ENCODE peak calls at places on chromosomes 3 and 15, in six cellular contexts. A is H9, V is mesenchymal stem cell, R is IMR-90, I is trophoblast cell, J is H1. D is an unnamed sample.

GRCh38 chr3:28949580-28949979 is 331.3 kb upstream of the RBMS3 start:
- DNase-seq in I (no peak), V (no peak), R (no peak), A (no peak), J (no peak), D (no peak)

GRCh38 chr3:188052229-188052965 is 101.6 kb upstream of the LPP start:
- DNase-seq in V (no peak), J (peak), I (no peak), R (peak), A (peak), D (peak)

GRCh38 chr15:31157644-31158069 is 56.1 kb upstream of the TRPM1 start:
- DNase-seq in R (no peak), V (no peak), A (no peak), J (no peak), I (no peak), D (no peak)

GRCh38 chr15:41780266-41780665 is 6.0 kb downstream of the MAPKBP1 start:
- DNase-seq in R (peak), V (peak), J (no peak), I (no peak), A (no peak), D (no peak)

GRCh38 chr3:58251653-58252052 is 14.1 kb downstream of the ABHD6 start:
- DNase-seq in A (no peak), J (no peak), V (no peak), R (no peak), I (no peak), D (no peak)

GRCh38 chr3:32175607-32176197 is 62.8 kb upstream of the CMTM8 start:
- DNase-seq in V (peak), I (peak), A (peak), J (peak), R (peak), D (peak)

GRCh38 chr3:196569003-196569516 is 600 bp downstream of the FBXO45 start:
- DNase-seq in J (peak), I (peak), A (peak), V (peak), R (peak), D (no peak)

GRCh38 chr3:115239717-115240116 is 92.6 kb upstream of the ZBTB20 start:
- DNase-seq in A (no peak), V (peak), J (no peak), R (peak), I (no peak), D (no peak)

GRCh38 chr15:35874260-35874905 is 328.4 kb upstream of the DPH6 start:
- DNase-seq in J (no peak), A (no peak), R (peak), I (no peak), V (peak), D (no peak)

GRCh38 chr3:116102037-116102436 is 343.2 kb downstream of the LSAMP start:
- DNase-seq in A (no peak), I (no peak), V (no peak), J (no peak), R (no peak), D (no peak)

GRCh38 chr3:121707531-121708273 is 41.8 kb downstream of the GOLGB1 start:
- DNase-seq in V (no peak), R (peak), A (no peak), J (no peak), I (no peak), D (no peak)

GRCh38 chr3:71771884-71772283 is 13.1 kb downstream of the PROK2 start:
- DNase-seq in I (no peak), V (no peak), R (no peak), A (no peak), J (no peak), D (no peak)

GRCh38 chr3:147652682-147653081 is 243.5 kb downstream of the ZIC1 start:
- DNase-seq in I (no peak), R (peak), V (no peak), A (no peak), J (no peak), D (no peak)

GRCh38 chr15:67836477-67836876 is 3.4 kb downstream of the RNU6-1 start:
- DNase-seq in A (no peak), V (no peak), J (peak), R (peak), I (no peak), D (no peak)

GRCh38 chr3:128237348-128238099 is 84.2 kb downstream of the EEFSEC start:
- DNase-seq in I (peak), J (peak), V (no peak), A (no peak), R (no peak), D (no peak)

GRCh38 chr15:29364429-29365078 is 94.9 kb upstream of the NSMCE3 start:
- DNase-seq in V (peak), A (peak), J (no peak), I (no peak), R (peak), D (no peak)

GRCh38 chr3:155292133-155292532 is 1.4 kb downstream of the STRIT1 start:
- DNase-seq in J (no peak), A (no peak), R (peak), V (no peak), I (no peak), D (no peak)

GRCh38 chr3:147797095-147797494 is 387.9 kb downstream of the ZIC1 start:
- DNase-seq in R (no peak), A (no peak), V (no peak), I (no peak), J (no peak), D (no peak)

GRCh38 chr3:156723182-156723619 is 48.8 kb downstream of the TIPARP start:
- DNase-seq in A (no peak), V (no peak), I (no peak), R (peak), J (no peak), D (no peak)

GRCh38 chr3:50599716-50600118 is 11.9 kb downstream of the CISH start:
- DNase-seq in I (no peak), J (no peak), V (no peak), A (no peak), R (no peak), D (no peak)

GRCh38 chr3:83321891-83322290 is 1560.4 kb upstream of the GBE1 start:
- DNase-seq in J (no peak), V (no peak), I (no peak), A (no peak), R (no peak), D (no peak)

GRCh38 chr15:40081691-40082194 is 26.9 kb downstream of the BMF start:
- DNase-seq in J (no peak), R (peak), A (peak), I (peak), V (peak), D (peak)

GRCh38 chr3:73484656-73485248 is 140.0 kb downstream of the PDZRN3 start:
- DNase-seq in V (no peak), J (no peak), A (peak), I (peak), R (peak), D (no peak)

GRCh38 chr3:133472889-133473288 is 73.0 kb downstream of the BFSP2 start:
- DNase-seq in J (no peak), A (no peak), I (no peak), R (no peak), V (no peak), D (no peak)

GRCh38 chr15:74831813-74832495 is 5.5 kb downstream of the CPLX3 start:
- DNase-seq in R (no peak), V (no peak), I (no peak), J (no peak), A (no peak), D (no peak)

GRCh38 chr15:58021332-58022230 is 43.9 kb downstream of the ALDH1A2 start:
- DNase-seq in R (no peak), I (no peak), A (no peak), J (no peak), V (no peak), D (no peak)

GRCh38 chr3:27085849-27086248 is 283.3 kb downstream of the NEK10 start:
- DNase-seq in R (no peak), A (no peak), I (no peak), V (no peak), J (no peak), D (no peak)

GRCh38 chr3:119035014-119035346 is 334 bp upstream of the IGSF11 start:
- DNase-seq in I (no peak), A (no peak), R (no peak), J (no peak), V (peak), D (no peak)

GRCh38 chr3:5205165-5205941 is 17.8 kb downstream of the EDEM1 start:
- DNase-seq in R (peak), J (no peak), I (no peak), A (no peak), V (no peak), D (no peak)

GRCh38 chr3:72347819-72348319 is 500.4 kb downstream of the SHQ1 start:
- DNase-seq in J (peak), R (no peak), I (peak), A (peak), V (peak), D (no peak)

GRCh38 chr3:48598323-48599076 is 3.4 kb upstream of the COL7A1 start:
- DNase-seq in V (peak), A (no peak), R (peak), I (peak), J (no peak), D (no peak)

GRCh38 chr3:48601622-48601994 is 6.5 kb upstream of the COL7A1 start:
- DNase-seq in R (no peak), J (no peak), I (no peak), A (no peak), V (no peak), D (no peak)

GRCh38 chr3:48599077-48599501 is 4.0 kb upstream of the COL7A1 start:
- DNase-seq in A (no peak), I (no peak), V (no peak), R (no peak), J (no peak), D (no peak)

GRCh38 chr3:48599509-48600285 is 4.6 kb upstream of the COL7A1 start:
- DNase-seq in V (no peak), J (no peak), I (no peak), A (no peak), R (no peak), D (no peak)

GRCh38 chr3:48600711-48601621 is 5.8 kb upstream of the COL7A1 start:
- DNase-seq in V (no peak), I (no peak), J (no peak), R (no peak), A (no peak), D (no peak)
- H3K14ac ChIP-seq in V (no peak), I (no peak), J (no peak), R (no peak), A (no peak), D (no peak)

DNA sequence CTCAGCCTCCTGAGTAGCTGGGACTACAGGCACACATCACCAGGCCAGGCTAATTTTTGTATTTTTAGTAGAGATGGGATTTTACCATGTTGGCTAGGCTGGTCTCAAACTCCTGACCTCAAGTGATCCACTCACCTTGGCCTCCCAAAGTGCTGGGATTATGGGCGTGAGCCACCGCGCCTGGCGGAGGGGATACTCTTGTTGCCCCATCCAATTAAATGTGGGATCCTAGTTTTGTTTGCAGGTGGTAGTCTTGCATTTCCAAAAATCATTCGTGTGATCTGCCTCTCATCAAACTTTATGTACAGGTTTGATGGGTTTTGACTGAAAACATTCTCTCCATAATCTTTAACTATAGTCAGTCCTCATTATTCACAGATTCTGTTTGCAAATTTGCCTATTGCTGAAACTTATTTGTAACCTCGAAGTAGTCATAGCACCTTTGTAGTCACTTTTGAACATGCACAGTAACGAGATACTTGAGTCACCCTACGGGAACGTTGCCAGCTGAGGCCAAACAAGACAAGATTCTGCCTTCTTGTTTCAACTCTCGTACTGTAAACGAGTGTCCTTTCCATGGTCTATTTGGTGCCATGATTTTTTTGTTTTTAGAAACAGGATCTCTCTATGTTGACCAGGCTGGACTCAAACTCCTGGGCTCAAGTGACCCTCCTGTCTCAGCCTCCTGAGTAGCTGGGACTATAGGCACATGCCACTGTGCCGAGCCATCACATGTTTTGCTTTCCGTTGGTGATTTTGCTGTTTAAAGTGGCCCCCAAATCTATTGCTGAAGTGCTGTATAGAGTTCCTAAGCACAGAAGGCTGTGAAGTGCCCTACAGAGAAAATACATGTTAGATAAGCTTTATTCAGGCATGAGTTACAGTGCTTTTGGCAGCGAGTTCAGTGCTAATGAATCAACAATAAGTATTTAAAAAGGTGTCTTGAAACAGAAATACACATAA is 8.1 kb upstream of the MAPK6 start:
- DNase-seq in V (peak), A (no peak), J (no peak), R (peak), I (no peak), D (no peak)
- H2AFZ ChIP-seq in V (no peak), A (no peak), J (no peak), R (no peak), I (no peak), D (no peak)

DNA sequence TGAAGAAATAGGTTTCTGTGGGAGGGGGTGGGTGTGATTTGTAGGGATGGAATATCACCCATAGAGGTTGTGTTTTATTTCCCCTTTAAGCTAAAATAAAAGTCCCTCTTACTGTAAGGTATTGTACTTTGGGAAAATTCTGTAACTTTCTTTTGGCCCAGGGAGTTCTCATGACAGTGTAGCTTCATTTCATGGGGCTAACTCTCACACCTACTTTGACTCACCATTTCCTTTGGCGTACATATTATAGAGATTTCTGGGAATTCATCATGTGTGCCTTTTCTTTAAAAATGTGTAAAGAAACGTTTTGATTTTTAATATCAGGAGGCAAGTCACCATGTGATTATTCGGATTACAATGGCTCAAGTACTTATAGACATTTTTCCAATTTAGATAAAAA is 477.7 kb upstream of the CFAP20DC start:
- DNase-seq in V (no peak), A (no peak), I (no peak), J (no peak), R (no peak), D (no peak)
- H3K14ac ChIP-seq in V (no peak), A (no peak), I (no peak), J (no peak), R (no peak), D (no peak)

DNA sequence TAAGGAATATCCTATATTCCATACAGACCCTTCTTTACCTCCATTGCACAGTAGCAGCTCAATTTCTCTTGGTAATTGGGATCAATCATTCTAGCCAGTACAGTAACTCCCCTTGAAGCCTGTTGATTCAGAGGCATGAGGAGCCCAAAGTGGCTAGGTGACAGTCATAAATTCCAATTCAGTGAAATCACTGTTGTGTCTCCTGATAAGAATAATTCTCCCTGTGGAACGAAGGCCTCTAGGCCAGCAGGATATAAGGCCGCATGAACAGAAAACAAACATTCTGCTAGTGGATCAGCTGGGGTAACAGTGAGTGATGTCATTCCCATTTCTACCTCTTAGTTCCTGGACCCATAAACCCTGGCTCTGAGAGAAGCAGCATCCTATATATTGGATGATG is 696.3 kb downstream of the NR2F2 start:
- DNase-seq in A (no peak), I (peak), V (no peak), R (no peak), J (no peak), D (no peak)
- H2AFZ ChIP-seq in A (no peak), I (no peak), V (no peak), R (no peak), J (no peak), D (no peak)

GRCh38 chr15:64685230-64685886 is 90.0 kb downstream of the RBPMS2 start:
- DNase-seq in V (no peak), R (no peak), I (no peak), J (no peak), A (peak), D (no peak)
- H3K14ac ChIP-seq in V (no peak), R (no peak), I (no peak), J (no peak), A (no peak), D (no peak)

DNA sequence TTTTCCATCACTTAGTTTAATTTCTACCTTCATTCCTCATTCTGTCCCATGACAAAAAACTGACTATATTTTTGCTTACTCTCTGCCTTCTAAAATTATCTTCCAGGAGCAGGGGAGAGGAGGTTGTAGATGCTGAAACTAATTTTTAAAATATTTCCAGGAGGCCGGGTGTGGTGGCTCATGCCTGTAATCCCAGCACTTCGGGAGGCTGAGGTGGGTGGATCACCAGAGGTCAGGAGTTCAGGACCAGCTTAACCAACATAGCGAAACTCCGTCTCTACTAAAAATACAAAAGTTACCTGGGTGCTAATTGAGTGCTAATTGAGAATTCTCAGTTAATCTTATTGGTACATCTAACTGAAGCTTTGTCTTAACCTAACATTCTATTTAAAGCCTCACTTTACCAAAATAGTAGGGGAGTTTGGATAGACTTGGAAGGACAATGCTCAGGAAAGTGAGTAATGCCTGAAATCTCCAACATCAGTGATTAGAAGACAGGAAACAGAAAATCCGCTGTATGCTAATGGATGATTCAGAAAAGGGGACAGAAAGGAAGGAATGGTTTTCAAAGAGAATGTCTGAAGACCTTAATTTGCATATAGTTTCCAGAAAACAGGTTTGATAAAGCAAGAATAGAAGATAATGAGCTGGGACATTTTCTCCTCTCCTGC is 336.1 kb downstream of the GBE1 start:
- DNase-seq in V (no peak), J (no peak), R (peak), I (no peak), A (no peak), D (no peak)
- H2AFZ ChIP-seq in V (no peak), J (no peak), R (no peak), I (no peak), A (no peak), D (no peak)

DNA sequence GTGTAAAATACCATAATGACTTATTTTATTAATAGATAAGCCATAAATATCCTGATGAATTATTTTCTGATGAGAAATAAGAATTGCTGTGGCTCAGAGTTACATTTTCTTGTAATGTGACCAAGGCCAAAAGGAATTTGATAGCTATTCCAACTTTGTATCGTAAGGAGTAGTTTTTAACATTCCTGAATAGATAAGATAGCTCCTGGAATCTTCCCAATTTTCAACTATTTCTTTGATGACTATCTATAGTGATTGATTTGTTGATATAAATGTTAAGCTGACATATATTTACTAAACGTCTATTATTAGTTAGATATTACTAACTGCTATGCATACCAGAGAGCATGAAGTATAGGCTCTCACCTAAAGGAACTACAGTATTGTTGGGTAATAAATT is 49.1 kb upstream of the SATB1 start:
- DNase-seq in I (peak), J (no peak), V (no peak), R (no peak), A (no peak), D (no peak)
- H3K14ac ChIP-seq in I (no peak), J (no peak), V (no peak), R (no peak), A (no peak), D (no peak)

GRCh38 chr3:189330066-189330465 is 158.3 kb downstream of the TPRG1 start:
- DNase-seq in I (no peak), J (no peak), A (no peak), R (no peak), V (no peak), D (no peak)
- H2AFZ ChIP-seq in I (no peak), J (no peak), A (no peak), R (no peak), V (no peak), D (no peak)

GRCh38 chr3:159253860-159254259 is 452.0 kb downstream of the MFSD1 start:
- DNase-seq in V (no peak), I (no peak), A (no peak), J (no peak), R (no peak), D (no peak)

GRCh38 chr3:159252772-159253384 is 451.0 kb downstream of the MFSD1 start:
- DNase-seq in I (no peak), J (no peak), V (peak), A (no peak), R (peak), D (peak)

GRCh38 chr3:159252274-159252673 is 450.4 kb downstream of the MFSD1 start:
- DNase-seq in V (peak), J (no peak), R (no peak), A (no peak), I (no peak), D (no peak)

GRCh38 chr3:159249472-159250131 is 447.7 kb downstream of the MFSD1 start:
- DNase-seq in V (no peak), I (no peak), R (no peak), A (no peak), J (no peak), D (no peak)

GRCh38 chr3:159250961-159251360 is 449.1 kb downstream of the MFSD1 start:
- DNase-seq in R (no peak), A (no peak), V (no peak), I (no peak), J (no peak), D (no peak)
- H3K14ac ChIP-seq in R (no peak), A (no peak), V (no peak), I (no peak), J (no peak), D (no peak)

DNA sequence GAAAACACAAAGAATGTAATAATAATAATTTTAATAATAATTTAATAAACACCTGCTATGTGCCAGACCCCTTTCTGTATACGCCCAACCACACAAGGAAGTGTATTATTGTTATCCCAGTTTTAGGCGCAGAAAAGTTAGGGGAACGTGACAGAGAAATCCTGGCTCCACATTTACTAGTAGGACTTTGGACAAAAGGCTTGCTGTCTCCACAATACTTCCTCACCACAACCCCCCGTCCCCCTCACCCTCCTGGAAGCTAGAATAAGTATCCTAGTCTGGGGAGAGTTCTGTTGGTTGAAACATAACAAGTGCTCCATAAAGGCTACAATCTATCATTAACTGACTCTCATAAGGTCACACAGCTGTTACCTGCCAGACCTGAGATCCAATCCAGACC is 484 bp upstream of the IL17RD start:
- DNase-seq in V (no peak), J (no peak), R (no peak), I (no peak), A (no peak), D (no peak)
- H2AFZ ChIP-seq in V (no peak), J (no peak), R (no peak), I (no peak), A (no peak), D (no peak)